ENCODE peak calls at places on chromosomes 16 and 17, in nine cellular contexts. C is heart right ventricle, L is iPS-NIHi11, W is NCI-H510A treated with DMSO at 0.1 percent for 48 hours, Z is SK-MEL-5, O is lower lobe of right lung, B is COR-L47, U is HuH-7, G is cardiac fibroblast. P is an unnamed sample.

GRCh38 chr17:28725660-28726395 is at the start of gene TLCD1:
- DNase-seq in U (peak), O (peak), Z (peak), B (peak), C (peak), G (peak), L (peak), W (peak), P (peak)

GRCh38 chr17:69575346-69575761 is 160.9 kb downstream of the MAP2K6 start:
- DNase-seq in L (no peak), U (no peak), O (no peak), W (peak), G (peak), C (no peak), Z (no peak), B (no peak), P (peak)

GRCh38 chr17:77453613-77454559 is 313.1 kb downstream of the SEC14L1 start:
- DNase-seq in U (peak), L (no peak), C (peak), O (no peak), G (no peak), W (no peak), Z (peak), B (no peak), P (no peak)

GRCh38 chr16:73019456-73020362 is 28.2 kb downstream of the ZFHX3 start:
- DNase-seq in B (no peak), O (no peak), C (no peak), Z (no peak), U (no peak), W (no peak), G (peak), L (no peak), P (no peak)

GRCh38 chr17:50056217-50056960 is 479 bp downstream of the ITGA3 start:
- DNase-seq in G (peak), L (peak), B (peak), W (peak), C (peak), U (peak), Z (peak), O (peak), P (peak)

GRCh38 chr17:43171761-43172487 is 910 bp downstream of the NBR1 start:
- DNase-seq in O (no peak), B (peak), C (no peak), W (peak), U (no peak), G (peak), Z (peak), L (no peak), P (no peak)

GRCh38 chr16:12976936-12977335 is 75.5 kb downstream of the SHISA9 start:
- DNase-seq in C (no peak), G (no peak), B (no peak), O (no peak), Z (peak), L (no peak), W (no peak), U (no peak), P (no peak)

GRCh38 chr17:57925361-57925990 is 29.7 kb downstream of the CUEDC1 start:
- DNase-seq in L (no peak), G (no peak), C (no peak), Z (no peak), W (peak), U (no peak), B (no peak), O (no peak), P (peak)

P was measured in NCI-H2107.